ENCODE peak calls at places on chromosomes 5 and 9, in ten cellular contexts. Y is heart left ventricle; V is HCT116; A is prostate gland; L is lower lobe of right lung; I is pancreas; W is CD8-positive, alpha-beta T cell; F is PC-3; E is MM.1S; T is cardiac muscle cell. G is an unnamed sample.

GRCh38 chr5:95895771-95896170 is 65.9 kb downstream of the ELL2 start:
- DNase-seq in Y (no peak), V (no peak), A (no peak), L (no peak), I (no peak), W (no peak), F (no peak), E (no peak), T (no peak), G (no peak)

GRCh38 chr9:71928376-71928775 is 16.9 kb downstream of the C9orf85 start:
- DNase-seq in Y (no peak), V (no peak), A (no peak), L (no peak), I (no peak), W (no peak), F (peak; percentile 80), E (no peak), T (no peak), G (no peak)

GRCh38 chr5:54214747-54215146 is 95.6 kb downstream of the ARL15 start:
- DNase-seq in Y (no peak), V (no peak), A (no peak), L (no peak), I (no peak), W (no peak), F (no peak), E (no peak), T (no peak), G (no peak)

GRCh38 chr9:122978586-122978985 is 37.8 kb downstream of the RABGAP1 start:
- DNase-seq in Y (no peak), V (no peak), A (no peak), L (no peak), I (no peak), W (no peak), F (peak; percentile 4), E (no peak), T (no peak), G (no peak)

GRCh38 chr9:76911971-76912370 is 6.1 kb upstream of the PRUNE2 start:
- DNase-seq in Y (no peak), V (peak; percentile 7), A (no peak), L (no peak), I (no peak), W (no peak), F (peak; percentile 65), E (no peak), T (no peak), G (no peak)

GRCh38 chr9:100689635-100690034 is 111.8 kb downstream of the CAVIN4 start:
- DNase-seq in Y (no peak), V (no peak), A (no peak), L (no peak), I (no peak), W (no peak), F (no peak), E (peak; percentile 56), T (no peak), G (no peak)

GRCh38 chr9:129326061-129327005 is 148.3 kb upstream of the IER5L start:
- DNase-seq in Y (no peak), V (no peak), A (no peak), L (peak; percentile 22), I (no peak), W (no peak), F (no peak), E (no peak), T (no peak), G (no peak)

GRCh38 chr5:95779611-95780010 is 42.9 kb downstream of the GLRX start:
- DNase-seq in Y (no peak), V (no peak), A (no peak), L (no peak), I (no peak), W (no peak), F (no peak), E (no peak), T (no peak), G (no peak)

DNA sequence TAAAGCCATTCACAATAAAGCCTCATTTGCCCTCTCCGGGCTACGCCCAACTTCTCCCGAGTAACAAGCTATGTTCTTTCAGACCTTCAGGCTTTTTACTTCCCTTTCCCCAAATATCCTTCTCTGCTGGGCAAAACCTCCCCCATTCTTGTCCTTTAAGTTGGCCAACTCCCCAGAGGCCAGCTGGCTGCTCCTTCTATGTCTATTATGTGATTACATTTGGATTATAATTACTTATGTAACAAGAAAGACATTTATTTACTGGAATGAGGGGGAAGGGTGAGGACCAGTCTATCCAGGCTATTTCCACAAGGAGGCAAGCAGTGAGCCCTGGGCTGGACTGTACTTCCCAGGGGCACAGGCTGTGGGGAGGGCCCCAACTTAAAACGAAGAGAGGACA is 84.6 kb downstream of the GNAQ start:
- DNase-seq in Y (no peak), V (no peak), A (peak; percentile 18), L (peak; percentile 53), I (peak; percentile 32), W (no peak), F (peak; percentile 5), E (no peak), T (no peak), G (no peak)
- H3K4me1 ChIP-seq in Y (peaks cover 57% of the 10 kb centered on the region), V (no peaks in the 10 kb centered on the region), A (peaks cover 7% of the 10 kb centered on the region), L (peaks cover 98% of the 10 kb centered on the region), I (peaks cover 19% of the 10 kb centered on the region), W (peaks cover 25% of the 10 kb centered on the region), F (peaks cover 8% of the 10 kb centered on the region), E (no peaks in the 10 kb centered on the region), T (peaks cover 31% of the 10 kb centered on the region), G (peaks cover 35% of the 10 kb centered on the region)

DNA sequence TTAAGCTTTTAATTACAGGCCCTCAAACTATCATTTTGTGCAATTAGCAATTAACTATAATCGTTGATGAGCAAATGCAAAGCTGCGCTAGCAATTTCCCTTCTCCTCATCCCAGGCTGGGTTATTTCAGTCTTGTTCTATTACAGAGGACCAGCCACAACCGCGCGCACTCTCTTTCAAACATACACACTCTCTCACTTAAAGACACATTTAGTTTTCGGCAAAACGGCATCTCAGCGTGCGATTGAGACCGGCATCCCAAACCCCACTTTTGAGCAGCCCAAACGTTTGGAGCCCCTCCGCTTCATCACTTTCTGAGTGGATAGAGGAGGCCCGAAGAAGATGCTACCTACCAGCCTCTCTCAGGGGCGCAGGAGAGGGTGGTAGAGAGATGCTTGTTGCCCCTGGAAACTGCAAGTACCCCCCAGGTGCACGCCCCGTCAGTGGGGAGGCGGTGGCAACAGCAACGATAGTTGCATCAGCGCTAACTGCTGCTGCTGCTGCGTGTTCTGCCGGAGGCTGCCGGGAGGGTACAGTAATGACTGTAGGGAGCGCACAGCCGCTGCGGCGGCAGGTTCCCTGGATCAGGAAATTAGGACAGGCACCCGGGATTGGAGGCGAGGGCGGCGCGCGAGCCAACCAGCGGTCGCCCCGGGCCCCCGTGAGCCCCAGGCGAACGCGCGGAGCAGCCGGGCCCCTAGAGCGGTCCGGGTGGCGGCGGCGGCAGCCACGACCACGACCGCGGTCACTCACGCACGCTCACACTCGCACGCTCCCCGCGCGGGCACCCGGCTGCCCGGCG is 510 bp upstream of the VLDLR start:
- DNase-seq in Y (peak; percentile 89), V (no peak), A (peak; percentile 72), L (peak; percentile 87), I (peak; percentile 88), W (no peak), F (peak; percentile 44), E (peak; percentile 8), T (peak; percentile 91), G (peak; percentile 87)
- TF ChIP-seq CTCF in Y (no peak), V (no peak), A (no peak), L (no peak), I (no peak), W (no peak), F (no peak), E (no peak), T (peak; percentile 22), G (peak; percentile 18)

DNA sequence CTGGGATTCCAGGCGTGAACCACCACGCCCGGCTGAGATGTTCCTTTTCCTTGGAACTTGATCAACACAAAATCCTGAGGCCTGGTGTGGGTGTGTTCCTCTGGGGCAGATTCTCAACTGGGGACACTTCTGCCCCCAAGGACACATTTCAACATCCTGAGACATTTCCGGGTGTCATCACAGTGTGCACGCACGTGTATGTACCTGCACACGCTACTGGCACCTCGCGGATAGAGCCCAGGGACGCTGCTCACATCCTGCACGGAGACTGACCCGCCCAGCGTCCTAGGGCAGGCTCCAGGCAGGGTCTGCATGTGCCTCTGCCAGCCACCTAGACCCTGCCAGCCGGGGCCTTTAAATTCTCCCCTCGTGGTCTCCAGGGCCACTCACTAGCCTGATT is 8.0 kb downstream of the SAPCD2 start:
- DNase-seq in Y (no peak), V (no peak), A (no peak), L (no peak), I (no peak), W (no peak), F (no peak), E (no peak), T (no peak), G (no peak)
- H3K4me1 ChIP-seq in Y (peaks cover 9% of the 10 kb centered on the region), V (peaks cover 18% of the 10 kb centered on the region), A (peaks cover 5% of the 10 kb centered on the region), L (peaks cover 7% of the 10 kb centered on the region), I (no peaks in the 10 kb centered on the region), W (no peaks in the 10 kb centered on the region), F (peaks cover 3% of the 10 kb centered on the region), E (no peaks in the 10 kb centered on the region), T (no peaks in the 10 kb centered on the region), G (no peaks in the 10 kb centered on the region)

GRCh38 chr9:3088166-3088702 is 244.3 kb upstream of the PUM3 start:
- DNase-seq in Y (no peak), V (no peak), A (no peak), L (no peak), I (no peak), W (no peak), F (no peak), E (no peak), T (no peak), G (no peak)
- TF ChIP-seq CTCF in Y (no peak), V (no peak), A (no peak), L (no peak), I (no peak), W (no peak), F (no peak), E (no peak), T (no peak), G (no peak)

DNA sequence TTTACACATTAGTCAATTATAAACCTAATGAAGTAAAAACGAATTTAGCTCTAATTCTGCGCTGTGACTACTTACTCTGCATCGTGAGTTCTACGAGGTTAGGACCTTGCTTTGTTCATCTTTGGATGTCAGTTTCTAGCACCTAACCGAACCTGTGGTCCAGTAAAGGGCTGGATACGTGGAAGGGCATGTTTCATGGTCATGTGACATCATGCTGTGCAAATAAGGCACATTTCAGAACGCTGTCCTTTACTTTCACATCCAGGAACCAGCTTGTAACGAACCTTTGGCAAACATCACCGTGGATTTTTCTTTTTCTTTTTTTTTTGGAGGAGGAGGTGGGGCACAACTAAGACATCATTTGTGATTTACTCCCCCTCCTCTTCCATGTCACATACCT is 15.0 kb downstream of the BASP1 start:
- DNase-seq in Y (no peak), V (no peak), A (peak; percentile 14), L (no peak), I (no peak), W (no peak), F (no peak), E (no peak), T (no peak), G (no peak)
- H3K4me1 ChIP-seq in Y (no peaks in the 10 kb centered on the region), V (no peaks in the 10 kb centered on the region), A (peaks cover 3% of the 10 kb centered on the region), L (no peaks in the 10 kb centered on the region), I (no peaks in the 10 kb centered on the region), W (no peaks in the 10 kb centered on the region), F (peaks cover 20% of the 10 kb centered on the region), E (no peaks in the 10 kb centered on the region), T (no peaks in the 10 kb centered on the region), G (peaks cover 5% of the 10 kb centered on the region)

GRCh38 chr5:175696139-175696854 is 38.4 kb downstream of the HRH2 start:
- DNase-seq in Y (peak; percentile 90), V (peak; percentile 76), A (no peak), L (peak; percentile 90), I (peak; percentile 64), W (peak; percentile 21), F (peak; percentile 38), E (no peak), T (peak; percentile 77), G (peak; percentile 41)
- TF ChIP-seq CTCF in Y (peak; percentile 72), V (peak; percentile 93), A (no peak), L (peak; percentile 68), I (peak; percentile 28), W (peak; percentile 57), F (peak; percentile 61), E (peak; percentile 50), T (peak; percentile 56), G (no peak)